ENCODE peak calls at places on chromosomes 1 and 21, in five cellular contexts. B is A549; C is CD8-positive, alpha-beta T cell; L is adipocyte; K is PC-9. I is an unnamed sample.

GRCh38 chr1:56380556-56380955 is 198.8 kb downstream of the PLPP3 start:
- DNase-seq in L (no peak), C (no peak), K (no peak), B (no peak), I (no peak)

GRCh38 chr1:223228931-223229528 is 86.0 kb upstream of the TLR5 start:
- DNase-seq in L (no peak), K (no peak), C (no peak), B (no peak), I (no peak)

GRCh38 chr1:193569696-193570269 is 383.4 kb upstream of the B3GALT2 start:
- DNase-seq in K (no peak), B (no peak), L (peak; percentile 80), C (no peak), I (no peak)

GRCh38 chr1:109794319-109795132 is 30.8 kb upstream of the EPS8L3 start:
- DNase-seq in B (no peak), K (no peak), C (no peak), L (no peak), I (no peak)

GRCh38 chr1:71593523-71593922 is 512.7 kb upstream of the ZRANB2 start:
- DNase-seq in K (no peak), C (no peak), L (no peak), B (no peak), I (no peak)

GRCh38 chr1:45679123-45679522 is 7.2 kb downstream of the GPBP1L1 start:
- DNase-seq in K (no peak), L (peak; percentile 50), C (no peak), B (no peak), I (no peak)

GRCh38 chr1:205793959-205794730 is 18.9 kb downstream of the SLC41A1 start:
- DNase-seq in K (no peak), B (no peak), C (no peak), L (no peak), I (no peak)

GRCh38 chr1:240734001-240734400 is 122.0 kb upstream of the GREM2 start:
- DNase-seq in L (no peak), B (no peak), K (no peak), C (no peak), I (no peak)

GRCh38 chr1:23743287-23744052 is at the start of gene ELOA:
- DNase-seq in B (peak; percentile 64), K (peak; percentile 56), C (peak; percentile 69), L (peak; percentile 85), I (peak; percentile 36)

GRCh38 chr21:33931799-33932390 is 16.3 kb upstream of the ATP5PO start:
- DNase-seq in B (no peak), K (no peak), C (no peak), L (peak; percentile 37), I (no peak)

GRCh38 chr1:184739796-184740195 is 14.9 kb downstream of the EDEM3 start:
- DNase-seq in C (no peak), B (no peak), K (no peak), L (no peak), I (no peak)

GRCh38 chr1:96878640-96879039 is 157.1 kb downstream of the PTBP2 start:
- DNase-seq in K (no peak), B (no peak), C (no peak), L (no peak), I (no peak)

GRCh38 chr1:18038051-18038450 is 69.5 kb upstream of the IGSF21 start:
- DNase-seq in L (no peak), C (no peak), B (no peak), K (no peak), I (no peak)

GRCh38 chr1:55089683-55090082 is 50.3 kb downstream of the PCSK9 start:
- DNase-seq in K (no peak), L (no peak), B (no peak), C (no peak), I (no peak)

GRCh38 chr1:164716992-164717703 is 158.2 kb downstream of the PBX1 start:
- DNase-seq in C (no peak), B (no peak), K (no peak), L (peak; percentile 25), I (peak; percentile 56)

GRCh38 chr1:24318988-24319863 is at the start of gene GRHL3:
- DNase-seq in C (no peak), K (peak; percentile 72), B (peak; percentile 23), L (peak; percentile 20), I (no peak)

GRCh38 chr1:22447581-22448215 is 4.0 kb upstream of the ZBTB40 start:
- DNase-seq in B (peak; percentile 16), C (no peak), L (peak; percentile 83), K (no peak), I (peak; percentile 48)

GRCh38 chr1:228039504-228039903 is 32.7 kb downstream of the WNT3A start:
- DNase-seq in C (no peak), B (no peak), K (no peak), L (no peak), I (no peak)

GRCh38 chr1:55716151-55716550 is 501.0 kb upstream of the USP24 start:
- DNase-seq in B (no peak), K (no peak), C (no peak), L (no peak), I (no peak)

GRCh38 chr1:154609398-154610380 is 1.7 kb upstream of the ADAR start:
- DNase-seq in K (no peak), C (peak; percentile 25), L (peak; percentile 19), B (no peak), I (no peak)

GRCh38 chr1:52119291-52119690 is 22.6 kb upstream of the ZFYVE9 start:
- DNase-seq in L (no peak), C (no peak), B (no peak), K (no peak), I (no peak)

GRCh38 chr1:197808843-197809242 is 33.6 kb upstream of the DENND1B start:
- DNase-seq in B (no peak), K (no peak), L (no peak), C (no peak), I (no peak)

GRCh38 chr1:228214921-228215662 is 7.2 kb downstream of the OBSCN start:
- DNase-seq in C (no peak), B (no peak), K (no peak), L (no peak), I (no peak)

GRCh38 chr1:226736908-226737818 is 1.9 kb downstream of the ITPKB start:
- DNase-seq in L (peak; percentile 71), K (peak; percentile 7), B (no peak), C (no peak), I (peak; percentile 24)

GRCh38 chr1:99457381-99458165 is 188.3 kb upstream of the PALMD start:
- DNase-seq in L (peak; percentile 5), B (no peak), C (no peak), K (no peak), I (no peak)

GRCh38 chr1:228390649-228391048 is 16.0 kb downstream of the TRIM11 start:
- DNase-seq in L (no peak), B (no peak), K (no peak), C (no peak), I (no peak)

GRCh38 chr1:63630666-63631065 is 37.5 kb downstream of the PGM1 start:
- DNase-seq in C (no peak), K (no peak), L (peak; percentile 46), B (no peak), I (no peak)

GRCh38 chr1:56929492-56929891 is 36.3 kb downstream of the C8B start:
- DNase-seq in K (no peak), C (no peak), B (no peak), L (no peak), I (no peak)

GRCh38 chr1:101288491-101288944 is 51.7 kb downstream of the S1PR1 start:
- DNase-seq in B (peak; percentile 51), C (peak; percentile 47), K (peak; percentile 65), L (peak; percentile 95), I (peak; percentile 27)

DNA sequence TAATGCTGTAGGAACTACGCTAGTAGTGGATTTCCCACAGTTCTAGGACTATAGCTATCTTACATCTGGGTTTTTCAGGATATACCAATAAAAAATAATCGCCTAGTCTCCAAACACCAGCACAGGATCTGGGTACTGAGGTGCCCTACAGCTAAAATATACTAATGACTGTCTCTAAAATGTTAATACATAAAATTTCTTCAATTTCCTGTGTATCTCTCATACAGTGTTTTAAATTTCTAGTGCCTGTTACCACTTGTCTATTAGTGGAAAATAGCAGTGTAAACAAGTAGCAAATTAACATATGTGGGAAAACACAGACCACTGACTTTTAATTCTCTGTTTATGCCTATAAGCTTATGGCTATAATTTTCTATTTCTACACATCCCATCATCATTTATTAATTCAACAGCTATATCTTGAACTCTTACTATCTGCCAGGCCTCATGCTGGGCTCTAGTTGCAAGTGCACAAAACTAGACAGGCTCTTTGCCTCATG is 16.1 kb upstream of the PTPN14 start:
- DNase-seq in B (no peak), K (no peak), C (no peak), L (no peak), I (no peak)
- H3K4me1 ChIP-seq in B (peaks cover 72% of the 10 kb centered on the region), K (peaks cover 37% of the 10 kb centered on the region), C (no peaks in the 10 kb centered on the region), L (peaks cover 45% of the 10 kb centered on the region), I (no peaks in the 10 kb centered on the region)

DNA sequence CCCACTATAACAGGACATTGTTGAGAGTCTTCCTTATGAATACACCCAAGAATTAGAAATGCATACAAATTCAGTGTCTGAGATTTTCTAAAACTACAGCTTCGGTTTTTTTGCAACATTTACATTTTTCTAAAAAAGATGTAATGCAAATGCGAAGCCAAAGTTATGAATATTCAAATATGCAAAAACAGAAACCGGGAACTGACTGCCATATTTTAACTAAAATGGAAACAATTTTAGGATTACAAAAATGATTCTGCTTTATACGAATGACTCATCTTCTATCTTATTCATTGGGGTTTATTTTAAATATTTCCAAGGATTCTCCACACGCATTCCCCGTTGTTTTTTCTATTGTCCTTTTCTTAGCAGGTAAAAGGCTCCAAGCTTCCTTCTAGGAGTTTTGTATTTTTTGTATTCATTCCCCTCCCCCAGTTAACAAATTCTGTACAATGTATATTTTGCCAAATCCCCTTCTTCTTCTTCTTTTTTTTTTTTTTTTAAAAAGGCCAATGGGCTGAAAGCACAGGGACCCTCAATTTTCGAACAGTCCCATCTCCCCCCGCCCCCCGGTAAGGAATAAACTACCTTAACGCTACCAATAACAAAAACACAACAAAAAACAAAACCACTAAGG is 1.0 kb downstream of the ARPC5 start:
- DNase-seq in K (no peak), L (peak; percentile 44), C (no peak), B (no peak), I (no peak)
- H3K4me1 ChIP-seq in K (peaks cover 40% of the 10 kb centered on the region), L (peaks cover 46% of the 10 kb centered on the region), C (peaks cover 38% of the 10 kb centered on the region), B (peaks cover 30% of the 10 kb centered on the region), I (peaks cover 33% of the 10 kb centered on the region)

GRCh38 chr1:208203848-208204609 is 40.2 kb downstream of the PLXNA2 start:
- DNase-seq in C (no peak), B (no peak), K (no peak), L (peak; percentile 43), I (no peak)
- H3K4me1 ChIP-seq in C (no peaks in the 10 kb centered on the region), B (peaks cover 48% of the 10 kb centered on the region), K (peaks cover 70% of the 10 kb centered on the region), L (peaks cover 39% of the 10 kb centered on the region), I (peaks cover 53% of the 10 kb centered on the region)

GRCh38 chr1:181150842-181151241 is 62.3 kb downstream of the IER5 start:
- DNase-seq in C (no peak), B (no peak), K (no peak), L (no peak), I (no peak)
- H3K4me1 ChIP-seq in C (peaks cover 42% of the 10 kb centered on the region), B (no peaks in the 10 kb centered on the region), K (peaks cover 8% of the 10 kb centered on the region), L (peaks cover 26% of the 10 kb centered on the region), I (peaks cover 63% of the 10 kb centered on the region)

GRCh38 chr1:201911827-201912571 is 23.3 kb downstream of the SHISA4 start:
- DNase-seq in C (no peak), K (no peak), B (no peak), L (no peak), I (no peak)
- H3K4me1 ChIP-seq in C (no peaks in the 10 kb centered on the region), K (peaks cover 18% of the 10 kb centered on the region), B (peaks cover 13% of the 10 kb centered on the region), L (peaks cover 46% of the 10 kb centered on the region), I (peaks cover 33% of the 10 kb centered on the region)

GRCh38 chr21:45178971-45179370 is 104.6 kb downstream of the ADARB1 start:
- DNase-seq in K (no peak), L (no peak), B (no peak), C (no peak), I (no peak)
- H3K4me1 ChIP-seq in K (no peaks in the 10 kb centered on the region), L (no peaks in the 10 kb centered on the region), B (no peaks in the 10 kb centered on the region), C (no peaks in the 10 kb centered on the region), I (no peaks in the 10 kb centered on the region)

GRCh38 chr1:1356796-1357401 is 1.5 kb downstream of the MXRA8 start:
- DNase-seq in L (peak; percentile 55), K (no peak), B (no peak), C (no peak), I (no peak)
- H3K4me1 ChIP-seq in L (peaks cover 48% of the 10 kb centered on the region), K (peaks cover 24% of the 10 kb centered on the region), B (peaks cover 39% of the 10 kb centered on the region), C (peaks cover 45% of the 10 kb centered on the region), I (peaks cover 50% of the 10 kb centered on the region)